ENCODE peak calls at places on chromosomes 7 and 10, in four cellular contexts. I is stomach, S is ovary, Y is A549. E is an unnamed sample.

GRCh38 chr10:100600218-100600617 is 64.5 kb downstream of the HIF1AN start:
- DNase-seq in I (no peak), S (no peak), Y (no peak), E (no peak)

GRCh38 chr7:66921396-66921917 is 432 bp downstream of the TMEM248 start:
- DNase-seq in I (peak; percentile 73), S (peak; percentile 74), Y (peak; percentile 13), E (peak; percentile 18)

GRCh38 chr7:129532375-129532774 is 30.0 kb downstream of the SMKR1 start:
- DNase-seq in I (no peak), S (no peak), Y (no peak), E (no peak)

GRCh38 chr7:4659551-4660286 is 22.4 kb upstream of the FOXK1 start:
- DNase-seq in I (no peak), S (no peak), Y (peak; percentile 55), E (no peak)

GRCh38 chr10:113386005-113386404 is 166.8 kb upstream of the HABP2 start:
- DNase-seq in I (no peak), S (no peak), Y (peak; percentile 13), E (no peak)

GRCh38 chr10:104766341-104766740 is 125.3 kb downstream of the SORCS3 start:
- DNase-seq in I (no peak), S (no peak), Y (no peak), E (no peak)

GRCh38 chr7:76300210-76300731 is 2.2 kb upstream of the HSPB1 start:
- DNase-seq in I (peak; percentile 65), S (no peak), Y (peak; percentile 91), E (peak; percentile 82)

GRCh38 chr10:128463991-128464755 is 337.9 kb upstream of the MKI67 start:
- DNase-seq in I (peak; percentile 36), S (peak; percentile 27), Y (peak; percentile 66), E (peak; percentile 46)

GRCh38 chr10:62305813-62306212 is 37.2 kb upstream of the RTKN2 start:
- DNase-seq in I (no peak), S (no peak), Y (no peak), E (no peak)

GRCh38 chr10:69896601-69897000 is 94.9 kb downstream of the COL13A1 start:
- DNase-seq in I (no peak), S (no peak), Y (no peak), E (no peak)

GRCh38 chr10:79445217-79445707 is at the start of gene ZCCHC24:
- DNase-seq in I (peak; percentile 65), S (no peak), Y (peak; percentile 54), E (no peak)

GRCh38 chr10:93711891-93712290 is 9.5 kb upstream of the FRA10AC1 start:
- DNase-seq in I (no peak), S (no peak), Y (no peak), E (no peak)

GRCh38 chr10:18362892-18363291 is 222.7 kb downstream of the CACNB2 start:
- DNase-seq in I (no peak), S (no peak), Y (no peak), E (no peak)

GRCh38 chr10:13810536-13810935 is 223.8 kb downstream of the PRPF18 start:
- DNase-seq in I (no peak), S (no peak), Y (no peak), E (no peak)

GRCh38 chr10:74178042-74178791 is 27.2 kb downstream of the ADK start:
- DNase-seq in I (no peak), S (no peak), Y (no peak), E (no peak)
- H3K4me3 ChIP-seq in I (no peak overlapping the region), S (no peak overlapping the region), Y (no peak overlapping the region), E (no peak overlapping the region)

GRCh38 chr10:132904814-132905649 is 37.3 kb downstream of the CFAP46 start:
- DNase-seq in I (no peak), S (peak; percentile 7), Y (no peak), E (no peak)

GRCh38 chr10:132906836-132907235 is 35.5 kb downstream of the CFAP46 start:
- DNase-seq in I (no peak), S (no peak), Y (no peak), E (no peak)

GRCh38 chr10:132904169-132904813 is 38.1 kb downstream of the CFAP46 start:
- DNase-seq in I (peak; percentile 63), S (peak; percentile 12), Y (peak; percentile 46), E (no peak)

GRCh38 chr10:132906106-132906505 is 36.3 kb downstream of the CFAP46 start:
- DNase-seq in I (no peak), S (no peak), Y (no peak), E (no peak)

DNA sequence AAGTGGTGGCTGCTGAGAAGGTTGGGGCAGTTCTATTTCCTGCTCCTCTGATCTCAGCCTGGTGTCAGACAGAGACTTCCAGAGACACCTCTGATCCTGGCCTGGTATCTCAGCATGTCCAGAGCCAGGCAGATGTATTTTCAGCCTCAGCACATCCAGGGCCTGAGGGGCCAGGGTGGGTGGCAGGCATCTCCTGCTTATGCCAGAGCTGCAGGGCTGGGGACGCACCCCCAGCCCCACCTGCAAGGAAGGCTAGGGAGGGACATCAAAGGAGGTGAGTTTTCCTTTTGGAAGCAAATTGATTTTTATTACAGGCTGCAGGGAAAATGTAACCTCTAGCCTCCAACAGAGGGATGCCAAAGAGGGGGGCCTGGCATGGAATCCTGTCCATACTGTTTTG is 36.7 kb downstream of the CFAP46 start:
- DNase-seq in I (no peak), S (no peak), Y (no peak), E (no peak)
- TF ChIP-seq POLR2A in I (no peak), S (no peak), Y (no peak), E (no peak)

DNA sequence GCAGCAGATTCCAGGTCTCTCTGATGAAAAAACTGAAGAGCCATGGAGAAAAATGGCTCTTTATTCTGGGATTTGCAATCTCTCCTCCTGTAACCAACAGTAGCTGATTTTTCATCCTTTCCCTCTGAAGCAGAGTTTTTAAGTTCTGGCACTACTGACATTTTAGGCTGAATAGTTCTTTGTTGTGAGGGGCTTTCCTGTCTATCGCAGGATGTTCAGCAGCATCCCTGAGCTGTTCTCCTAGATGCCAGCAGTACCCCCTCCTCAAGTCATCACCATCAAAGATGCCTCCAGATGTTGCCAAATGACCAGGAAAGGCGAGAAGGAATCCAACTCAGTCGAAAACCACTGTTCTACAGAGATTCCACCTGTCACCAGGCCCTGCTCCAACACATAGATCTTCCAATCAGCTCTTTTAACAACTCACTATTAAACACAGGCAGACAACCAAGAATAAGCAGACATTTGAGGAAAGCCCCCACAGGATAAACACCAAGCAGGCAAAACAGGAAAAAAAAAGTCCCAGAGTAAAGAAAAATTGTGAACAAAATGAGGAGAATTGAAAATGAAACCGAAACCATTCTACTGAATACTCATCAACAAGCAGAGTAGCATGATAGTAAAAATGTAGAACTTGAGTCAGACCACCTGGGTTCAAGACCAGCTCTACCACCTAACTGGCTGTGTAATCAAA is 124.8 kb downstream of the MPP7 start:
- DNase-seq in I (no peak), S (no peak), Y (no peak), E (no peak)
- H3K4me3 ChIP-seq in I (peak overlapping the region; percentile 22), S (peak overlapping the region; percentile 17), Y (no peak overlapping the region), E (no peak overlapping the region)

GRCh38 chr7:1511829-1512422 is 7.7 kb upstream of the INTS1 start:
- DNase-seq in I (no peak), S (no peak), Y (no peak), E (no peak)

GRCh38 chr7:1514407-1514806 is 10.2 kb upstream of the INTS1 start:
- DNase-seq in I (no peak), S (no peak), Y (no peak), E (no peak)

GRCh38 chr7:1513657-1514095 is 9.5 kb upstream of the INTS1 start:
- DNase-seq in I (no peak), S (no peak), Y (peak; percentile 36), E (no peak)

GRCh38 chr7:1514993-1515392 is 10.8 kb upstream of the INTS1 start:
- DNase-seq in I (no peak), S (no peak), Y (peak; percentile 70), E (no peak)

GRCh38 chr7:1512781-1513656 is 8.8 kb upstream of the INTS1 start:
- DNase-seq in I (peak; percentile 38), S (no peak), Y (peak; percentile 94), E (no peak)
- TF ChIP-seq POLR2A in I (no peak), S (no peak), Y (no peak), E (no peak)

GRCh38 chr7:151340794-151341356 is 737 bp upstream of the NUB1 start:
- DNase-seq in I (no peak), S (no peak), Y (no peak), E (no peak)
- H3K4me3 ChIP-seq in I (peak overlapping the region; percentile 84), S (peak overlapping the region; percentile 98), Y (peak overlapping the region; percentile 68), E (no peak overlapping the region)

GRCh38 chr7:25832456-25832855 is 319.5 kb upstream of the NFE2L3 start:
- DNase-seq in I (no peak), S (no peak), Y (no peak), E (no peak)
- TF ChIP-seq POLR2A in I (no peak), S (no peak), Y (no peak), E (no peak)

GRCh38 chr7:151351967-151352366 is 10.4 kb downstream of the NUB1 start:
- DNase-seq in I (no peak), S (no peak), Y (no peak), E (no peak)
- H3K4me3 ChIP-seq in I (no peak overlapping the region), S (no peak overlapping the region), Y (no peak overlapping the region), E (no peak overlapping the region)

GRCh38 chr10:132410779-132411532 is 14.0 kb downstream of the PWWP2B start:
- DNase-seq in I (no peak), S (no peak), Y (no peak), E (no peak)
- TF ChIP-seq POLR2A in I (no peak), S (no peak), Y (no peak), E (no peak)

DNA sequence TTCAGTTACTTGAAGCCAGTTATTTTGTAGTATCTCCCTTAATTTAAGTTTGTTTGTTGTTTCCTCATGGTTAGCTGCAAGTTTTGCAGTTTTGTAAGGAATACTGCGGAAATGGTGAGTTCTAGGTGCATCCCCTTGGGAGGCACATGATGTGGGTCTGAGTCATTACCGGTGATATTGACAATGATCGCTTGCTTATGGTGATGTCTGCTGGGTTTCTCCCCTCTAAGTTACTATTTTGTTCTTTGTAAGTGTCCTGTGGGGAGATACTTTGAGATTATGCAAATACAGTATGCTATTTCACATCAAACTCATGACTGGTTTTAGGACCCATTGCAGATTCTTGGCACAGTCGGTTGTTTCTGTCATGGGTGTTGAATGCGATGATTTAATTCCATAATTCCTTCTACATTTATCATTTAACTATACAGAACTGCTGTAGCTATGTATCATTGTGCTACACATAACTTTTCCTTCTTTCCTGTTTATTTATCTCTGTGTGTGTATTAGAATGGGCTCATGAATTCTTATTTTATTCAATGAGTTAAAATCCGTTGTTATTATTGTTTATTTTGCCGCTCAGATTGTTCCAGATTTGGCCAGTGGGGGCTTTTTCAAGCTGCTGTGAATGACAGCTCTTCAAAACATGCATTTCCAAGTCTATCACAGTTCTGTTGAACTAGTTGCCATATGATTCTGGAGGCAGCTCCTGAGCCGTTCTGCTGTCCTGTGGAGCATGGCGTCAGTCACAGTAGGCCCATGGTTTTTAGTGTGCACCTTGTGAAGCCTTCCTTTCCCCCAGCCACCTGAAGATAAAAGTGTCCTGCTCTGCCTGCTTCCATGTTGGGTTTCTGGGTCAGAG is 18.4 kb downstream of the TSPAN14 start:
- DNase-seq in I (no peak), S (no peak), Y (peak; percentile 52), E (no peak)
- H3K4me3 ChIP-seq in I (no peak overlapping the region), S (no peak overlapping the region), Y (peak overlapping the region; percentile 0), E (no peak overlapping the region)

DNA sequence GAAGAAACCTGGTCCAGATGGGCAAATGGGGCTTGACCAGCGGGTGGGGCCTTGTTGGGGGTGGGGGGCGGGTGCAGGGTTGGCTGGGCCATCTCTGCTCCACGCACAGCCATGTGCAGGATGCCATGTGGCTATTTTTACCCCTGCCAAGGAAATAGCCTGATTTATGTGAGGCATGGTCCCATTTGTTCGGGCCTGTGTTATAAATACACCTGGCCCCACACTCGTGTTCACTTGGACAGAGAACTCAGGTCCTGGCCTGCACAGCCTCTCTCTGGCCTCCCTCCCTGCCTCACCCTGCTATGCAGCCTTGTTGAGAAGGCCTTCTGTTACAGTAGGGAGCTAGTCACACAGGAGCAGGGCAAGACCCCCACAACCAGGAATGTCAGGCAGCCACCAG is 35.6 kb upstream of the FZD9 start:
- DNase-seq in I (no peak), S (no peak), Y (no peak), E (no peak)
- TF ChIP-seq POLR2A in I (no peak), S (no peak), Y (no peak), E (no peak)